ENCODE peak calls at places on chromosomes 16 and 17, in six cellular contexts. X is fibroblast of villous mesenchyme; C is stimulated activated CD4-positive, alpha-beta T cell treated with anti-CD3 and anti-CD28 coated beads, Interleukin-2, amount 100 ng/mL, for 48 hours; Q is lung; J is caudate nucleus; O is central memory CD8-positive, alpha-beta T cell. F is an unnamed sample.

GRCh38 chr16:54505479-54506247 is 219.1 kb upstream of the IRX3 start:
- DNase-seq in X (no peak), C (no peak), Q (no peak), J (no peak), O (no peak), F (no peak)

GRCh38 chr16:30173054-30173453 is 10.3 kb upstream of the CORO1A start:
- DNase-seq in X (no peak), C (no peak), Q (no peak), J (no peak), O (no peak), F (no peak)

GRCh38 chr16:86050591-86051375 is 151.8 kb downstream of the IRF8 start:
- DNase-seq in X (no peak), C (no peak), Q (no peak), J (no peak), O (no peak), F (no peak)

GRCh38 chr16:68744744-68745280 is 7.7 kb downstream of the CDH1 start:
- DNase-seq in X (no peak), C (no peak), Q (peak), J (no peak), O (no peak), F (no peak)

GRCh38 chr16:13866073-13866472 is 53.9 kb upstream of the ERCC4 start:
- DNase-seq in X (peak), C (peak), Q (peak), J (no peak), O (no peak), F (peak)

GRCh38 chr16:16857012-16857411 is 478.1 kb downstream of the NPIPA7 start:
- DNase-seq in X (no peak), C (no peak), Q (no peak), J (no peak), O (no peak), F (no peak)

GRCh38 chr17:73942668-73943415 is 260.6 kb upstream of the RPL38 start:
- DNase-seq in X (no peak), C (no peak), Q (no peak), J (no peak), O (no peak), F (no peak)

GRCh38 chr16:50286681-50287080 is 20.3 kb downstream of the ADCY7 start:
- DNase-seq in X (no peak), C (no peak), Q (no peak), J (no peak), O (no peak), F (no peak)

GRCh38 chr17:47802341-47803022 is 19.1 kb downstream of the OSBPL7 start:
- DNase-seq in X (peak), C (peak), Q (no peak), J (no peak), O (peak), F (no peak)

GRCh38 chr16:66937725-66938337 is 2.5 kb downstream of the CES2 start:
- DNase-seq in X (no peak), C (no peak), Q (no peak), J (no peak), O (no peak), F (no peak)

GRCh38 chr17:80481284-80482057 is 5.1 kb upstream of the NPTX1 start:
- DNase-seq in X (no peak), C (no peak), Q (no peak), J (peak), O (no peak), F (no peak)

GRCh38 chr16:57297856-57298255 is 13.4 kb upstream of the PLLP start:
- DNase-seq in X (no peak), C (no peak), Q (no peak), J (no peak), O (peak), F (no peak)

GRCh38 chr17:22441776-22442175 is 749.5 kb downstream of the KCNJ18 start:
- DNase-seq in X (no peak), C (no peak), Q (no peak), J (no peak), O (no peak), F (no peak)

GRCh38 chr17:39271546-39271945 is 45.8 kb upstream of the STAC2 start:
- DNase-seq in X (peak), C (no peak), Q (no peak), J (no peak), O (no peak), F (no peak)

GRCh38 chr16:3057181-3058166 is 8.0 kb upstream of the IL32 start:
- DNase-seq in X (no peak), C (no peak), Q (no peak), J (no peak), O (no peak), F (no peak)

GRCh38 chr17:9467518-9467917 is 108.1 kb downstream of the STX8 start:
- DNase-seq in X (no peak), C (no peak), Q (no peak), J (no peak), O (no peak), F (no peak)

GRCh38 chr16:88356124-88356726 is 26.5 kb upstream of the ZNF469 start:
- DNase-seq in X (no peak), C (no peak), Q (no peak), J (no peak), O (no peak), F (no peak)

GRCh38 chr17:76446449-76447231 is 6.3 kb downstream of the UBE2O start:
- DNase-seq in X (peak), C (no peak), Q (peak), J (no peak), O (no peak), F (no peak)